ENCODE peak calls at places on chromosomes 16 and 17, in six cellular contexts. T is activated CD4-positive, alpha-beta T cell treated with anti-CD3 and anti-CD28 coated beads, Interleukin-2, amount 50 U/mL, for 1 hour; E is CD4-positive, CD25-positive, alpha-beta regulatory T cell; D is mesothelial cell of epicardium; V is A673; J is HAP-1. Y is an unnamed sample.

GRCh38 chr17:15900871-15901270 is 44.1 kb upstream of the ADORA2B start:
- DNase-seq in E (no peak), V (no peak), J (no peak), T (no peak), D (no peak), Y (no peak)

GRCh38 chr16:48511071-48511540 is 98.9 kb downstream of the N4BP1 start:
- DNase-seq in V (no peak), J (no peak), D (no peak), E (no peak), T (no peak), Y (peak)

GRCh38 chr17:81239714-81240555 is 817 bp downstream of the NDUFAF8 start:
- DNase-seq in T (no peak), J (no peak), V (peak), D (no peak), E (no peak), Y (peak)

GRCh38 chr17:41178843-41179616 is 1.0 kb upstream of the KRTAP4-2 start:
- DNase-seq in D (no peak), J (no peak), E (no peak), V (no peak), T (no peak), Y (peak)

GRCh38 chr16:89201467-89202377 is 1.4 kb upstream of the SLC22A31 start:
- DNase-seq in J (peak), V (peak), E (peak), D (peak), T (peak), Y (peak)

GRCh38 chr17:76411247-76411646 is 26.8 kb downstream of the SPHK1 start:
- DNase-seq in V (no peak), J (no peak), D (no peak), E (no peak), T (no peak), Y (no peak)

GRCh38 chr17:33671493-33671892 is 378.4 kb upstream of the ASIC2 start:
- DNase-seq in V (no peak), J (no peak), T (no peak), E (no peak), D (no peak), Y (no peak)

GRCh38 chr16:88430524-88431446 is 22.3 kb upstream of the ZFPM1 start:
- DNase-seq in V (no peak), T (peak), E (peak), D (no peak), J (no peak), Y (peak)

GRCh38 chr17:27846042-27846655 is 45.8 kb upstream of the NOS2 start:
- DNase-seq in D (no peak), T (peak), V (no peak), J (no peak), E (peak), Y (no peak)

GRCh38 chr16:16019488-16019887 is 70.1 kb downstream of the ABCC1 start:
- DNase-seq in E (no peak), V (peak), T (no peak), J (no peak), D (no peak), Y (peak)

GRCh38 chr16:81836279-81837054 is 57.4 kb downstream of the PLCG2 start:
- DNase-seq in T (no peak), D (no peak), E (no peak), V (no peak), J (no peak), Y (no peak)

GRCh38 chr16:1037023-1037933 is 35.3 kb upstream of the SSTR5 start:
- DNase-seq in D (no peak), J (no peak), T (no peak), E (no peak), V (no peak), Y (peak)

GRCh38 chr16:56610017-56610608 is 1.7 kb downstream of the MT2A start:
- DNase-seq in D (no peak), E (peak), V (peak), T (peak), J (peak), Y (peak)

GRCh38 chr17:17535957-17536356 is 39.8 kb upstream of the RASD1 start:
- DNase-seq in D (no peak), V (peak), T (no peak), J (no peak), E (no peak), Y (peak)

GRCh38 chr16:67537636-67538591 is 9.3 kb downstream of the RIPOR1 start:
- DNase-seq in T (peak), V (no peak), E (peak), J (no peak), D (no peak), Y (peak)

GRCh38 chr17:60902399-60902798 is 224.7 kb downstream of the BCAS3 start:
- DNase-seq in J (no peak), E (no peak), T (no peak), D (no peak), V (peak), Y (no peak)

GRCh38 chr16:13793788-13794461 is 126.0 kb upstream of the ERCC4 start:
- DNase-seq in T (no peak), J (no peak), E (no peak), D (no peak), V (no peak), Y (no peak)

GRCh38 chr17:42989726-42990652 is 8.2 kb upstream of the RPL27 start:
- DNase-seq in V (no peak), J (no peak), T (no peak), D (no peak), E (no peak), Y (peak)

GRCh38 chr16:86051376-86052114 is 152.6 kb downstream of the IRF8 start:
- DNase-seq in J (no peak), D (no peak), T (no peak), E (no peak), V (peak), Y (peak)

GRCh38 chr17:57629886-57630285 is 115.2 kb downstream of the CCDC182 start:
- DNase-seq in J (no peak), D (no peak), E (no peak), T (no peak), V (no peak), Y (no peak)

GRCh38 chr17:32519769-32520701 is 33.2 kb downstream of the CDK5R1 start:
- DNase-seq in E (peak), J (no peak), D (no peak), T (peak), V (no peak), Y (peak)

GRCh38 chr16:67284699-67285646 is 5.6 kb downstream of the PLEKHG4 start:
- DNase-seq in T (no peak), E (no peak), V (no peak), D (no peak), J (no peak), Y (peak)

GRCh38 chr17:75693500-75694481 is 26.7 kb downstream of the SAP30BP start:
- DNase-seq in J (no peak), T (no peak), V (peak), E (no peak), D (no peak), Y (peak)

GRCh38 chr17:64007838-64008282 is 9.7 kb downstream of the PRR29 start:
- DNase-seq in E (no peak), V (no peak), D (no peak), J (no peak), T (no peak), Y (no peak)

GRCh38 chr17:32461853-32462617 is 17.7 kb downstream of the PSMD11 start:
- DNase-seq in D (no peak), J (peak), T (peak), V (peak), E (peak), Y (peak)

GRCh38 chr17:40072481-40073346 is 9.9 kb downstream of the THRA start:
- DNase-seq in E (no peak), D (no peak), V (no peak), T (no peak), J (no peak), Y (peak)

GRCh38 chr17:80986816-80987480 is 4.7 kb upstream of the CHMP6 start:
- DNase-seq in V (no peak), J (no peak), E (no peak), T (no peak), D (no peak), Y (no peak)

GRCh38 chr16:64864232-64864803 is 257.5 kb downstream of the CDH11 start:
- DNase-seq in D (no peak), E (no peak), T (no peak), V (peak), J (no peak), Y (peak)

GRCh38 chr17:30225112-30225511 is 10.4 kb downstream of the SLC6A4 start:
- DNase-seq in D (no peak), E (no peak), V (no peak), J (no peak), T (no peak), Y (no peak)

GRCh38 chr16:89922884-89923639 is at the start of gene TUBB3:
- DNase-seq in V (peak), J (peak), D (peak), E (no peak), T (no peak), Y (peak)

GRCh38 chr17:68310141-68310540 is 18.8 kb downstream of the ARSG start:
- DNase-seq in D (no peak), J (no peak), T (peak), V (no peak), E (no peak), Y (peak)

GRCh38 chr17:8153957-8154607 is 1.9 kb upstream of the PER1 start:
- DNase-seq in V (peak), D (peak), T (peak), E (peak), J (peak), Y (peak)

GRCh38 chr17:52027081-52027480 is 131.4 kb downstream of the CA10 start:
- DNase-seq in D (no peak), J (no peak), V (no peak), E (no peak), T (no peak), Y (no peak)